ENCODE peak calls at places on chromosomes 5 and 9, in six cellular contexts. One of them, this sample, is unnamed.
A peak's percentile ranks its signal among the peaks of the same experiment; 100 is the strongest.

GRCh38 chr5:26940981-26941380 is 97.4 kb downstream of the CDH9 start:
- DNase-seq in endodermal cell: no peak
- DNase-seq in GM20000: no peak
- DNase-seq in KBM-7: no peak
- DNase-seq in lower leg skin: no peak
- DNase-seq in Ammon's horn: no peak
- DNase-seq in this sample: no peak

GRCh38 chr9:12916037-12916436 is 141.2 kb downstream of the LURAP1L start:
- DNase-seq in endodermal cell: no peak
- DNase-seq in GM20000: no peak
- DNase-seq in KBM-7: no peak
- DNase-seq in lower leg skin: no peak
- DNase-seq in Ammon's horn: peak; percentile 81
- DNase-seq in this sample: no peak

GRCh38 chr5:14165375-14166091 is 22.4 kb downstream of the TRIO start:
- DNase-seq in endodermal cell: no peak
- DNase-seq in GM20000: no peak
- DNase-seq in KBM-7: no peak
- DNase-seq in lower leg skin: no peak
- DNase-seq in Ammon's horn: no peak
- DNase-seq in this sample: no peak

GRCh38 chr5:30105186-30105585 is 1088.3 kb upstream of the CDH6 start:
- DNase-seq in endodermal cell: no peak
- DNase-seq in GM20000: no peak
- DNase-seq in KBM-7: no peak
- DNase-seq in lower leg skin: no peak
- DNase-seq in Ammon's horn: no peak
- DNase-seq in this sample: no peak

GRCh38 chr9:127450170-127450830 is 906 bp downstream of the RPL12 start:
- DNase-seq in endodermal cell: peak; percentile 55
- DNase-seq in GM20000: no peak
- DNase-seq in KBM-7: peak; percentile 38
- DNase-seq in lower leg skin: no peak
- DNase-seq in Ammon's horn: no peak
- DNase-seq in this sample: peak; percentile 39

GRCh38 chr9:114384836-114385411 is 2.9 kb downstream of the AKNA start:
- DNase-seq in endodermal cell: no peak
- DNase-seq in GM20000: no peak
- DNase-seq in KBM-7: no peak
- DNase-seq in lower leg skin: no peak
- DNase-seq in Ammon's horn: no peak
- DNase-seq in this sample: no peak

GRCh38 chr5:54401515-54401914 is 54.0 kb upstream of the HSPB3 start:
- DNase-seq in endodermal cell: no peak
- DNase-seq in GM20000: peak; percentile 44
- DNase-seq in KBM-7: no peak
- DNase-seq in lower leg skin: no peak
- DNase-seq in Ammon's horn: peak; percentile 35
- DNase-seq in this sample: peak; percentile 16

GRCh38 chr9:84512493-84512892 is 157.0 kb upstream of the NTRK2 start:
- DNase-seq in endodermal cell: no peak
- DNase-seq in GM20000: no peak
- DNase-seq in KBM-7: peak; percentile 6
- DNase-seq in lower leg skin: no peak
- DNase-seq in Ammon's horn: no peak
- DNase-seq in this sample: no peak

GRCh38 chr5:151347364-151347763 is at the start of gene SLC36A2:
- DNase-seq in endodermal cell: no peak
- DNase-seq in GM20000: no peak
- DNase-seq in KBM-7: no peak
- DNase-seq in lower leg skin: no peak
- DNase-seq in Ammon's horn: no peak
- DNase-seq in this sample: no peak

GRCh38 chr5:181207214-181207959 is 2.4 kb upstream of the TRIM7 start:
- DNase-seq in endodermal cell: peak; percentile 94
- DNase-seq in GM20000: peak; percentile 63
- DNase-seq in KBM-7: peak; percentile 93
- DNase-seq in lower leg skin: peak; percentile 75
- DNase-seq in Ammon's horn: peak; percentile 80
- DNase-seq in this sample: peak; percentile 87

GRCh38 chr9:98810106-98810840 is 2.8 kb downstream of the GALNT12 start:
- DNase-seq in endodermal cell: no peak
- DNase-seq in GM20000: no peak
- DNase-seq in KBM-7: no peak
- DNase-seq in lower leg skin: no peak
- DNase-seq in Ammon's horn: no peak
- DNase-seq in this sample: no peak

GRCh38 chr9:127347831-127348699 is 48.9 kb upstream of the SLC2A8 start:
- DNase-seq in endodermal cell: no peak
- DNase-seq in GM20000: peak; percentile 13
- DNase-seq in KBM-7: no peak
- DNase-seq in lower leg skin: no peak
- DNase-seq in Ammon's horn: peak; percentile 76
- DNase-seq in this sample: peak; percentile 28

GRCh38 chr5:123810253-123810652 is 298.3 kb downstream of the CSNK1G3 start:
- DNase-seq in endodermal cell: peak; percentile 64
- DNase-seq in GM20000: no peak
- DNase-seq in KBM-7: no peak
- DNase-seq in lower leg skin: no peak
- DNase-seq in Ammon's horn: no peak
- DNase-seq in this sample: no peak

This sample was measured in OCI-LY7.